ENCODE peak calls at places on chromosomes 1 and 21, in four cellular contexts. One of them, this sample, is unnamed. For H3K4me1 and H3K36me3, the result is how much of the 10 kb centered on the place peaks cover.

GRCh38 chr21:34936874-34937563 is 112.1 kb downstream of the RUNX1 start:
- DNase-seq in iPS DF 6.9: no peak
- DNase-seq in uterus: no peak
- DNase-seq in pancreas: no peak
- DNase-seq in this sample: no peak

GRCh38 chr1:29657816-29658215 is 421.5 kb downstream of the PTPRU start:
- DNase-seq in uterus: no peak
- DNase-seq in pancreas: no peak
- DNase-seq in iPS DF 6.9: no peak
- DNase-seq in this sample: no peak

GRCh38 chr1:229862017-229862774 is 204.8 kb upstream of the GALNT2 start:
- DNase-seq in uterus: peak
- DNase-seq in pancreas: no peak
- DNase-seq in iPS DF 6.9: no peak
- DNase-seq in this sample: no peak

GRCh38 chr1:243447342-243447741 is 191.5 kb downstream of the SDCCAG8 start:
- DNase-seq in uterus: no peak
- DNase-seq in pancreas: no peak
- DNase-seq in iPS DF 6.9: no peak
- DNase-seq in this sample: no peak

GRCh38 chr1:42157667-42158066 is 4.5 kb downstream of the GUCA2B start:
- DNase-seq in pancreas: no peak
- DNase-seq in iPS DF 6.9: no peak
- DNase-seq in uterus: no peak
- DNase-seq in this sample: no peak

GRCh38 chr21:33967086-33967571 is 51.5 kb upstream of the ATP5PO start:
- DNase-seq in iPS DF 6.9: no peak
- DNase-seq in pancreas: no peak
- DNase-seq in uterus: no peak
- DNase-seq in this sample: no peak

GRCh38 chr1:180988221-180988826 is 34.3 kb downstream of the STX6 start:
- DNase-seq in uterus: no peak
- DNase-seq in pancreas: no peak
- DNase-seq in iPS DF 6.9: no peak
- DNase-seq in this sample: no peak

GRCh38 chr1:27021347-27022031 is 8.8 kb upstream of the TENT5B start:
- DNase-seq in iPS DF 6.9: no peak
- DNase-seq in uterus: no peak
- DNase-seq in pancreas: no peak
- DNase-seq in this sample: no peak

GRCh38 chr1:235045034-235045690 is 83.5 kb downstream of the TOMM20 start:
- DNase-seq in uterus: no peak
- DNase-seq in iPS DF 6.9: no peak
- DNase-seq in pancreas: no peak
- DNase-seq in this sample: no peak

GRCh38 chr1:24927473-24927872 is 2.6 kb downstream of the RUNX3 start:
- DNase-seq in uterus: no peak
- DNase-seq in pancreas: no peak
- DNase-seq in iPS DF 6.9: no peak
- DNase-seq in this sample: peak

GRCh38 chr1:92291372-92291999 is 7.3 kb downstream of the GLMN start:
- DNase-seq in pancreas: no peak
- DNase-seq in uterus: no peak
- DNase-seq in iPS DF 6.9: peak
- DNase-seq in this sample: no peak

GRCh38 chr1:193348126-193349045 is 162.0 kb upstream of the B3GALT2 start:
- DNase-seq in pancreas: no peak
- DNase-seq in uterus: no peak
- DNase-seq in iPS DF 6.9: no peak
- DNase-seq in this sample: no peak

GRCh38 chr1:1429671-1430073 is 5.8 kb upstream of the VWA1 start:
- DNase-seq in uterus: no peak
- DNase-seq in pancreas: no peak
- DNase-seq in iPS DF 6.9: no peak
- DNase-seq in this sample: no peak

GRCh38 chr1:145987926-145988325 is 8.5 kb downstream of the TXNIP start:
- DNase-seq in uterus: no peak
- DNase-seq in pancreas: no peak
- DNase-seq in iPS DF 6.9: no peak
- DNase-seq in this sample: no peak

GRCh38 chr1:153990468-153991150 is at the start of gene RPS27:
- DNase-seq in uterus: peak
- DNase-seq in pancreas: peak
- DNase-seq in iPS DF 6.9: peak
- DNase-seq in this sample: peak

GRCh38 chr1:75083848-75084514 is 50.2 kb upstream of the LHX8 start:
- DNase-seq in iPS DF 6.9: no peak
- DNase-seq in uterus: no peak
- DNase-seq in pancreas: no peak
- DNase-seq in this sample: no peak

GRCh38 chr1:166977951-166978350 is 2.6 kb upstream of the ILDR2 start:
- DNase-seq in iPS DF 6.9: no peak
- DNase-seq in uterus: no peak
- DNase-seq in pancreas: no peak
- DNase-seq in this sample: no peak

GRCh38 chr1:40256401-40257084 is 1.5 kb upstream of the ZMPSTE24 start:
- DNase-seq in iPS DF 6.9: no peak
- DNase-seq in uterus: no peak
- DNase-seq in pancreas: no peak
- DNase-seq in this sample: no peak

GRCh38 chr1:9376430-9376829 is 83.7 kb downstream of the SPSB1 start:
- DNase-seq in iPS DF 6.9: no peak
- DNase-seq in pancreas: no peak
- DNase-seq in uterus: no peak
- DNase-seq in this sample: no peak
- H3K27ac ChIP-seq in iPS DF 6.9: no peak
- H3K27ac ChIP-seq in pancreas: no peak
- H3K27ac ChIP-seq in uterus: peak
- H3K27ac ChIP-seq in this sample: no peak

DNA sequence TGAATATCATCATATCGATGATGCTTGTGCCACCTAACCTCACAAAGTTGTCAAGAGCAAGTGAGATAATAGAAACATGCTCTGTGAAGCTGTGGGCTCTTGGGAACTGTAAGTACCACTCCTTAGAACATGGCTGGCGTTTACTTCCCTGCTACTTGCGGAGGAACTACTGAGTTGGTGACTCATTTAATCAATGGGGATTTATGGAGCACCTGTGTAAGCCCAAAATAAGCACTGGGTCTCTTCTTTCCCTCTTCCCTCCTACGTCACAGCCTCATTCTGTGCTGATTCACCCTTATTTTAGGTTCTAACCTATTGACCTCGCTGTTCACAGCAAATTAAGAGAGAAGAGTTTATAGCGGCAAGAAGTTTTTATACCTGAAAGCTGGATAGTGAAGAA is 52.9 kb downstream of the PRDM2 start:
- DNase-seq in iPS DF 6.9: no peak
- DNase-seq in uterus: no peak
- DNase-seq in pancreas: no peak
- DNase-seq in this sample: no peak
- H3K4me1 ChIP-seq in iPS DF 6.9: under half
- H3K4me1 ChIP-seq in uterus: under half
- H3K4me1 ChIP-seq in pancreas: under half
- H3K4me1 ChIP-seq in this sample: half or more

GRCh38 chr1:37919277-37919676 is 27.6 kb downstream of the INPP5B start:
- DNase-seq in pancreas: no peak
- DNase-seq in uterus: no peak
- DNase-seq in iPS DF 6.9: peak
- DNase-seq in this sample: peak
- H3K36me3 ChIP-seq in pancreas: under half
- H3K36me3 ChIP-seq in uterus: under half
- H3K36me3 ChIP-seq in iPS DF 6.9: under half
- H3K36me3 ChIP-seq in this sample: under half

GRCh38 chr1:68973459-68974244 is 476.8 kb upstream of the DEPDC1 start:
- DNase-seq in iPS DF 6.9: no peak
- DNase-seq in uterus: no peak
- DNase-seq in pancreas: no peak
- DNase-seq in this sample: no peak

GRCh38 chr1:68977211-68977610 is 480.3 kb upstream of the DEPDC1 start:
- DNase-seq in pancreas: no peak
- DNase-seq in iPS DF 6.9: peak
- DNase-seq in uterus: no peak
- DNase-seq in this sample: no peak

GRCh38 chr1:68974447-68974846 is 477.6 kb upstream of the DEPDC1 start:
- DNase-seq in pancreas: no peak
- DNase-seq in iPS DF 6.9: no peak
- DNase-seq in uterus: no peak
- DNase-seq in this sample: no peak

GRCh38 chr1:68979891-68980290 is 483.0 kb upstream of the DEPDC1 start:
- DNase-seq in pancreas: no peak
- DNase-seq in uterus: no peak
- DNase-seq in iPS DF 6.9: no peak
- DNase-seq in this sample: no peak

DNA sequence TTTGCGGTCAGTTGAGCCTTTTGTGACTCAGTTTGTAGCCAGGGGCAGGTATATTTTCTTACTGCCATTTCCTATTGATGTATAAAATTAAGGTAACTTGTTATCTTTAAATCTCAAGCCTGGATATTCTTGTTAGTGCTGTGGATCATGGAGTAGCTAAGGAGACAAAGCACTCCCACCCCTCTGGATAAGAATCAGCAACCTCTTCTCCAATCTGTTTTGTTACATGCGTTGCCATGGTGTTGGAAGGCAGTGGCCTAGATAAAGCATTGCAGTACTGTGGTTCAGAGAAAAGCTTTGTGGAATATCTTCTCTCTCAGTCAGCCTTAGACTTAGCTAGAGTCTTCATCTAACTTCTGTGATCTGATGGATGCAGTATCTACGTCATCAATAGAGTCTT is 478.7 kb upstream of the DEPDC1 start:
- DNase-seq in iPS DF 6.9: peak
- DNase-seq in pancreas: no peak
- DNase-seq in uterus: no peak
- DNase-seq in this sample: no peak
- H3K27ac ChIP-seq in iPS DF 6.9: no peak
- H3K27ac ChIP-seq in pancreas: no peak
- H3K27ac ChIP-seq in uterus: peak
- H3K27ac ChIP-seq in this sample: no peak

DNA sequence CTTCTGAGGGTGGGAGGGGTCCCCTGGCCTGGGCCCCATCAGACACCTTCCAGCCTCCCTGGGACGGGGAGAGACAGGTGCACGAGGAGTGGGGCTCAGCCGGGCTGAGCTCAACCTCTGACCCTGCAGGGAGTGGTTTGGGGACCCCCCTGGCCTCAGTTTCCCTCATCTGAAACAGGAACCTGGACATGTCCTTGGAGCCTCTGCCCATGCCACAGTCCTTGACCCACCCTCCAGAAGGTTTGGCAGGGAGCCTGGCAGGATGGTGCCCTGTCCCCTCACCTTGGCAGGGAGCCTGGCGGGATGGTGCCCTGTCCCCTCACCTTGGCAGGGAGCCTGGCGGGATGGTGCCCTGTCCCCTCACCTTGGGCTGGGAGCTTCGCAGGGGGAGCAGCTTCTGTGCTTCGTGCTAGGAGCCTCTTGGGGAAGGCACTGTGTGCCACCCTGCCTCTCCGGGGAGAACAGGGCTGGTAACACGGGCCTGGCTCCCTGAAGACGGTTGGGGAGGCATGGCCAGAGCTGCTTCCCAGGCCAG is 58.3 kb downstream of the SLX9 start:
- DNase-seq in uterus: no peak
- DNase-seq in pancreas: no peak
- DNase-seq in iPS DF 6.9: no peak
- DNase-seq in this sample: no peak
- H3K4me1 ChIP-seq in uterus: under half
- H3K4me1 ChIP-seq in pancreas: under half
- H3K4me1 ChIP-seq in iPS DF 6.9: under half
- H3K4me1 ChIP-seq in this sample: under half

This sample was measured in CD8-positive, alpha-beta T cell.